ENCODE peak calls at places on chromosomes 11 and 22, in five cellular contexts. K is kidney; N is foreskin fibroblast; L is fibroblast of mammary gland; W is activated T-cell treated with anti-CD3 and anti-CD28 coated beads, Interleukin-2, amount 50 U/mL, for 4 hours. S is an unnamed sample.

GRCh38 chr11:117019871-117020270 is 78.4 kb downstream of the SIK3 start:
- DNase-seq in K (no peak), N (no peak), L (no peak), W (no peak), S (no peak)

GRCh38 chr11:14423633-14424032 is 64.7 kb upstream of the RRAS2 start:
- DNase-seq in K (no peak), N (peak), L (peak), W (no peak), S (no peak)

GRCh38 chr11:118358071-118358470 is 1.3 kb upstream of the UBE4A start:
- DNase-seq in K (no peak), N (peak), L (no peak), W (no peak), S (no peak)

GRCh38 chr11:116379185-116379828 is 393.5 kb downstream of the BUD13 start:
- DNase-seq in K (no peak), N (peak), L (peak), W (no peak), S (no peak)

GRCh38 chr11:83070044-83070877 is 1.4 kb downstream of the RAB30 start:
- DNase-seq in K (no peak), N (peak), L (peak), W (no peak), S (no peak)

GRCh38 chr11:111911563-111912401 is at the start of gene CRYAB:
- DNase-seq in K (peak), N (peak), L (peak), W (no peak), S (no peak)

GRCh38 chr11:75554258-75555022 is 7.6 kb upstream of the SERPINH1 start:
- DNase-seq in K (peak), N (peak), L (peak), W (no peak), S (no peak)

GRCh38 chr11:69613594-69613993 is 27.4 kb upstream of the CCND1 start:
- DNase-seq in K (no peak), N (no peak), L (no peak), W (no peak), S (no peak)

GRCh38 chr22:48238966-48239365 is 1476.5 kb downstream of the TBC1D22A start:
- DNase-seq in K (no peak), N (no peak), L (no peak), W (no peak), S (no peak)

GRCh38 chr11:116813781-116814471 is 9.2 kb downstream of the APOA4 start:
- DNase-seq in K (no peak), N (no peak), L (no peak), W (no peak), S (no peak)

GRCh38 chr22:39920134-39920743 is 19.4 kb downstream of the GRAP2 start:
- DNase-seq in K (no peak), N (no peak), L (no peak), W (peak), S (no peak)

GRCh38 chr11:86722041-86722440 is 49.6 kb upstream of the ME3 start:
- DNase-seq in K (no peak), N (peak), L (peak), W (no peak), S (no peak)

GRCh38 chr22:42169055-42169469 is 38.5 kb upstream of the CYP2D6 start:
- DNase-seq in K (no peak), N (peak), L (peak), W (peak), S (peak)

GRCh38 chr11:94168882-94169281 is 40.2 kb downstream of the PANX1 start:
- DNase-seq in K (no peak), N (no peak), L (no peak), W (no peak), S (no peak)

GRCh38 chr11:10913996-10914514 is 56.2 kb upstream of the ZBED5 start:
- DNase-seq in K (no peak), N (peak), L (no peak), W (no peak), S (no peak)

GRCh38 chr11:108726077-108726800 is 61.4 kb downstream of the DDX10 start:
- DNase-seq in K (no peak), N (no peak), L (no peak), W (no peak), S (no peak)

GRCh38 chr11:44556735-44557409 is 8.6 kb upstream of the CD82 start:
- DNase-seq in K (no peak), N (peak), L (peak), W (peak), S (no peak)

GRCh38 chr22:40862013-40862412 is at the start of gene DNAJB7:
- DNase-seq in K (no peak), N (no peak), L (no peak), W (no peak), S (no peak)

GRCh38 chr11:9065614-9066431 is 25.6 kb downstream of the SCUBE2 start:
- DNase-seq in K (no peak), N (no peak), L (no peak), W (no peak), S (no peak)

GRCh38 chr22:43923631-43924548 is at the start of gene PNPLA3:
- DNase-seq in K (peak), N (peak), L (peak), W (peak), S (no peak)

GRCh38 chr11:110903830-110904229 is 191.6 kb upstream of the ARHGAP20 start:
- DNase-seq in K (no peak), N (peak), L (peak), W (no peak), S (no peak)

GRCh38 chr11:20154381-20154780 is 5.9 kb downstream of the DBX1 start:
- DNase-seq in K (no peak), N (peak), L (peak), W (no peak), S (no peak)

GRCh38 chr11:107719062-107719461 is 7.2 kb upstream of the SLN start:
- DNase-seq in K (no peak), N (no peak), L (no peak), W (no peak), S (no peak)

GRCh38 chr11:73262851-73263495 is 9.2 kb upstream of the P2RY6 start:
- DNase-seq in K (no peak), N (peak), L (peak), W (no peak), S (no peak)

GRCh38 chr11:74417860-74418508 is 19.8 kb upstream of the PGM2L1 start:
- DNase-seq in K (no peak), N (peak), L (no peak), W (no peak), S (no peak)

GRCh38 chr11:12213920-12214319 is 103.5 kb downstream of the MICAL2 start:
- DNase-seq in K (no peak), N (peak), L (peak), W (no peak), S (no peak)

GRCh38 chr11:20274031-20274430 is 89.5 kb upstream of the HTATIP2 start:
- DNase-seq in K (no peak), N (no peak), L (no peak), W (no peak), S (no peak)

GRCh38 chr11:69854719-69855118 is 35.5 kb upstream of the FGF3 start:
- DNase-seq in K (no peak), N (peak), L (peak), W (no peak), S (no peak)

GRCh38 chr11:106917973-106918372 is 100.3 kb downstream of the GUCY1A2 start:
- DNase-seq in K (no peak), N (peak), L (peak), W (no peak), S (no peak)

S was measured in Panc1.